ENCODE peak calls at places on chromosomes 1 and 21, in four cellular contexts. B is A549, U is sigmoid colon, L is SK-N-SH. K is an unnamed sample.
A peak's percentile ranks its signal among the peaks of the same experiment; 100 is the strongest.

GRCh38 chr1:37169241-37169640 is 134.9 kb upstream of the GRIK3 start:
- DNase-seq in U (no peak), L (no peak), B (no peak), K (no peak)

GRCh38 chr1:67817319-67817718 is 15.9 kb downstream of the GNG12 start:
- DNase-seq in L (no peak), U (no peak), B (no peak), K (no peak)

GRCh38 chr1:198530964-198531363 is 9.5 kb downstream of the ATP6V1G3 start:
- DNase-seq in L (peak; percentile 9), U (no peak), B (no peak), K (no peak)

GRCh38 chr1:10508511-10508951 is 33.8 kb downstream of the PEX14 start:
- DNase-seq in L (peak; percentile 54), U (peak; percentile 46), B (no peak), K (no peak)

GRCh38 chr1:44676484-44677200 is 2.1 kb downstream of the ARMH1 start:
- DNase-seq in U (no peak), L (no peak), B (no peak), K (no peak)

GRCh38 chr1:201259476-201260235 is 23.6 kb upstream of the PKP1 start:
- DNase-seq in L (no peak), U (no peak), B (no peak), K (no peak)

GRCh38 chr21:32921632-32922230 is 104.0 kb upstream of the OLIG2 start:
- DNase-seq in L (no peak), U (no peak), B (no peak), K (peak; percentile 86)

GRCh38 chr1:244796719-244797406 is 38.6 kb upstream of the COX20 start:
- DNase-seq in B (peak; percentile 42), L (peak; percentile 69), U (peak; percentile 72), K (peak; percentile 57)

GRCh38 chr1:109083923-109084322 is 6.6 kb upstream of the TMEM167B start:
- DNase-seq in L (no peak), U (no peak), B (no peak), K (no peak)

GRCh38 chr1:26530898-26531598 is 1.5 kb downstream of the RPS6KA1 start:
- DNase-seq in L (peak; percentile 51), U (no peak), B (peak; percentile 82), K (no peak)

GRCh38 chr21:45115141-45115540 is 40.8 kb downstream of the ADARB1 start:
- DNase-seq in L (no peak), B (no peak), U (no peak), K (no peak)

GRCh38 chr1:245337829-245338484 is 183.2 kb downstream of the KIF26B start:
- DNase-seq in U (no peak), L (peak; percentile 64), B (no peak), K (no peak)

GRCh38 chr1:184637664-184638063 is 117.0 kb downstream of the EDEM3 start:
- DNase-seq in B (no peak), U (no peak), L (no peak), K (no peak)

GRCh38 chr1:226111109-226111864 is 48.8 kb downstream of the H3-3A start:
- DNase-seq in B (no peak), L (no peak), U (no peak), K (no peak)

GRCh38 chr1:225881081-225882007 is 836 bp downstream of the TMEM63A start:
- DNase-seq in B (no peak), L (peak; percentile 41), U (peak; percentile 80), K (no peak)

GRCh38 chr1:46822248-46822826 is 23.5 kb downstream of the CYP4B1 start:
- DNase-seq in B (no peak), U (no peak), L (no peak), K (no peak)

GRCh38 chr21:43211085-43212071 is 42.6 kb downstream of the CRYAA start:
- DNase-seq in U (peak; percentile 65), B (no peak), L (peak; percentile 67), K (peak; percentile 88)

GRCh38 chr1:210089848-210090247 is 142.7 kb upstream of the SERTAD4 start:
- DNase-seq in B (no peak), L (no peak), U (no peak), K (no peak)

GRCh38 chr21:35041122-35041521 is 8.0 kb downstream of the RUNX1 start:
- DNase-seq in B (no peak), L (no peak), U (no peak), K (no peak)

GRCh38 chr1:171191992-171192391 is 6.9 kb downstream of the FMO2 start:
- DNase-seq in L (no peak), B (no peak), U (no peak), K (no peak)

GRCh38 chr21:27275294-27275927 is 308.5 kb upstream of the ADAMTS5 start:
- DNase-seq in B (no peak), L (peak; percentile 15), U (no peak), K (no peak)

GRCh38 chr1:91478693-91479234 is 21.9 kb upstream of the CDC7 start:
- DNase-seq in U (no peak), L (no peak), B (no peak), K (no peak)

GRCh38 chr1:241156231-241156965 is 200.6 kb downstream of the RGS7 start:
- DNase-seq in B (no peak), L (no peak), U (no peak), K (no peak)

GRCh38 chr1:108068141-108068540 is 103.2 kb upstream of the VAV3 start:
- DNase-seq in L (no peak), U (no peak), B (no peak), K (no peak)

GRCh38 chr1:206012086-206012859 is 9.1 kb upstream of the RAB7B start:
- DNase-seq in L (no peak), B (no peak), U (peak; percentile 86), K (no peak)

GRCh38 chr1:66315675-66316074 is 218.3 kb upstream of the SGIP1 start:
- DNase-seq in U (no peak), B (peak; percentile 27), L (no peak), K (no peak)

GRCh38 chr1:157496121-157496526 is 56.2 kb downstream of the FCRL5 start:
- DNase-seq in B (no peak), L (peak; percentile 42), U (no peak), K (no peak)

GRCh38 chr21:17051054-17051453 is 461.8 kb upstream of the CXADR start:
- DNase-seq in U (no peak), B (no peak), L (peak; percentile 28), K (no peak)

GRCh38 chr1:43388021-43388575 is 1.5 kb downstream of the MED8 start:
- DNase-seq in U (no peak), B (no peak), L (no peak), K (peak; percentile 49)

GRCh38 chr1:43388613-43389012 is 987 bp downstream of the MED8 start:
- DNase-seq in L (no peak), U (no peak), B (no peak), K (no peak)

GRCh38 chr1:43392702-43393101 is 3.0 kb downstream of the SZT2 start:
- DNase-seq in U (no peak), L (no peak), B (no peak), K (no peak)

GRCh38 chr1:43386676-43387075 is 2.9 kb downstream of the MED8 start:
- DNase-seq in B (no peak), L (no peak), U (no peak), K (no peak)

DNA sequence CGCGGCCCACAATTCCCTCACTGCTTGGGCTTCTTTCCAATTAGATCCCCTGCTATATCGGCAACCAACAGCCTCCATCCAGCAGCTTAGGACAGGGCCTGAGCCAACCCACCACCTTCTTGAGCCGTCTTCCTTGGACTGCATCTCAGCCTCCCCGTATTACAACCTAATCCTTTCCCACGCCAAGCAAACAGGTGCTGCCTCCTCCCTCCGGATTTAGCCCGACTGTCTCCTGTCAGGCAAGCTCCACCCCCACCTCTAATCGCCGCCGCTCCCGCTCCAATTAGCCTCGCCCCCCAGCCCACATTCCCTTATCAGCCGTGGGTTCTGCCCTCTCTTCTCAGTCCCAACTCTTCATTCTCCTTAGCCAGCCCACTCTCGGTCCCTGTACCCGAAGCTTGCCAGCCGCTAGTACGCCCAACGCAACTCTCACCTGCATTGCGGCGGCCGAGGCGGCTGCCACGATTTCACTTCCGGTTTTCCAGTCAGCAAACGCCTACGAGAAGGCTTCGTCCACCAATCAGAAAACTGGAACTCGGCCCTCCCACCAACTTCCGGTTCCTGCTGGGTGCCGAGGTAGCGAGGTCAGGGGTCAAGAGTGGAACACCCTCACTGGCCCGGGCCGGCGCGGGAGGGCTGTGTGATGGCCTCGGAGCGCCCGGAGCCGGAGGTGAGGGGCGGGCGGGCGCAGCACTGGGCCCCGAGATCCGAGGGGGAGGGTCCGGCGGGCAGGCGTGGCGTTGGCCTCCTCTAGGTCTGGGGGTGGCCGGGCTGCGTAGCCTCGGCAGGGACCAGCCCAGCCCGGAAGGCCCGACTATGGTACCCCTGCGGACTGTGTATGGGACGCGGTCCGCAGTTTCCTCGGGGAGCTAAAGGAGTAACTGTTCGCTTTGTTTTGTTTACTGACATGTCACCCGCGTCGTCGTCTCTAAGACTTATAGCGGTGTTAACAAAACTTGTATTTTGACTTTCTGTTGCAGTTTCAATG is at the start of the genes MED8 and SZT2:
- DNase-seq in U (peak; percentile 98), L (peak; percentile 97), B (peak; percentile 88), K (peak; percentile 94)
- TF ChIP-seq EP300 in U (no peak), L (no peak), B (no peak), K (no peak)

GRCh38 chr1:8395433-8395866 is 77.5 kb downstream of the SLC45A1 start:
- DNase-seq in U (no peak), B (no peak), L (no peak), K (no peak)
- H3K4me1 ChIP-seq in U (peaks cover 67% of the 10 kb centered on the region), B (peaks cover 43% of the 10 kb centered on the region), L (peaks cover 38% of the 10 kb centered on the region), K (peaks cover 60% of the 10 kb centered on the region)

GRCh38 chr1:18902523-18903312 is at the start of gene ALDH4A1:
- DNase-seq in B (peak; percentile 99), U (peak; percentile 99), L (peak; percentile 98), K (peak; percentile 97)
- TF ChIP-seq EP300 in B (no peak), U (no peak), L (no peak), K (no peak)

GRCh38 chr1:12387641-12388040 is 157.8 kb downstream of the VPS13D start:
- DNase-seq in B (no peak), L (no peak), U (no peak), K (no peak)
- H3K4me1 ChIP-seq in B (no peaks in the 10 kb centered on the region), L (no peaks in the 10 kb centered on the region), U (no peaks in the 10 kb centered on the region), K (no peaks in the 10 kb centered on the region)

DNA sequence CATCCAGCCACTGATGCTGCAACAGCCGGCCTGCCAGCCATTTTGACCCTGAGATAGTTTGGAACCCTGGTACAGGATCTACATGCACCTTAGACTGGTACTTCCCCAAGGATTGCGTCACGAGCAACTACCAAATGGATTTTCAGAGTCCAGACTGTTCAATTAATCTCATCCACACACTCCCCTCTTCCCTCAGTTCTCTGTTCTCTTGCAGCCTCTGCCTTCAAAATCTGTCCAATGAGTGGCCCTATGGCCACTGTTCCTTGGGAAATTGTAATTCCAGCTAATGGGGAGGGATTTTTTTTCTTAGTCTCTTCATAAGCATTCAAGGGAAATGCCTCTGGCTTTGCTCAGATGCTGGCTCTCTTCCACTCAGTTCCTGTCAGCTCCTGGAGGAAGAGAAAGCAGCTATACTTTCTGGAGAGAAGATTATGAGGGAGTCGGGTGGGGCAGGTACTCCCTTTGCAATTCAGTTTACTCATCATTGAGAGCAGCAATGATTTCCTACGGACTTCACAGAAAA is 19.8 kb upstream of the UAP1 start:
- DNase-seq in L (no peak), U (peak; percentile 91), B (no peak), K (no peak)
- TF ChIP-seq EP300 in L (no peak), U (no peak), B (no peak), K (no peak)

K was measured in upper lobe of left lung.